ENCODE peak calls at places on chromosomes 11 and 22, in six cellular contexts. M is transverse colon; R is cardiac muscle cell; C is heart right ventricle; P is CD8-positive, alpha-beta T cell; F is GM06990. X is an unnamed sample. For H3K27me3, the result is how much of the 10 kb centered on the place peaks cover.

GRCh38 chr11:33557201-33557600 is 143.4 kb downstream of the C11orf91 start:
- DNase-seq in M (no peak), R (no peak), C (no peak), P (no peak), F (no peak), X (peak)

GRCh38 chr22:20146777-20147176 is 4.1 kb downstream of the CCDC188 start:
- DNase-seq in M (no peak), R (no peak), C (no peak), P (no peak), F (no peak), X (no peak)

GRCh38 chr11:132353255-132353654 is 982.8 kb downstream of the NTM start:
- DNase-seq in M (no peak), R (no peak), C (no peak), P (no peak), F (no peak), X (no peak)

GRCh38 chr22:35116817-35117216 is 50.9 kb downstream of the ISX start:
- DNase-seq in M (peak), R (no peak), C (no peak), P (no peak), F (no peak), X (no peak)

GRCh38 chr22:29312218-29313125 is 3.0 kb downstream of the RASL10A start:
- DNase-seq in M (no peak), R (no peak), C (no peak), P (no peak), F (no peak), X (no peak)

GRCh38 chr11:69131644-69132300 is 24.0 kb upstream of the SMIM38 start:
- DNase-seq in M (peak), R (peak), C (peak), P (no peak), F (no peak), X (peak)

GRCh38 chr22:19701420-19702145 is 12.7 kb upstream of the SEPTIN5 start:
- DNase-seq in M (no peak), R (no peak), C (no peak), P (no peak), F (no peak), X (no peak)

GRCh38 chr11:24496371-24496727 is 504 bp upstream of the LUZP2 start:
- DNase-seq in M (no peak), R (no peak), C (no peak), P (no peak), F (no peak), X (no peak)

GRCh38 chr22:20324139-20324516 is 4.3 kb upstream of the DGCR6L start:
- DNase-seq in M (no peak), R (no peak), C (no peak), P (peak), F (no peak), X (no peak)

GRCh38 chr11:128513915-128514681 is 73.3 kb downstream of the ETS1 start:
- DNase-seq in M (no peak), R (no peak), C (no peak), P (no peak), F (no peak), X (no peak)

GRCh38 chr11:37006563-37006962 is 408.5 kb upstream of the RAG2 start:
- DNase-seq in M (no peak), R (no peak), C (no peak), P (no peak), F (no peak), X (no peak)

GRCh38 chr11:69940246-69940610 is 121.0 kb upstream of the FGF3 start:
- DNase-seq in M (no peak), R (no peak), C (no peak), P (no peak), F (no peak), X (no peak)

GRCh38 chr11:65880844-65881421 is 1.3 kb downstream of the CTSW start:
- DNase-seq in M (no peak), R (no peak), C (no peak), P (peak), F (no peak), X (no peak)

GRCh38 chr11:45339754-45340519 is 53.8 kb upstream of the SYT13 start:
- DNase-seq in M (peak), R (peak), C (peak), P (peak), F (peak), X (peak)

GRCh38 chr11:45343988-45344387 is 57.8 kb upstream of the SYT13 start:
- DNase-seq in M (no peak), R (peak), C (no peak), P (no peak), F (no peak), X (no peak)

GRCh38 chr11:45336136-45336535 is 50.0 kb upstream of the SYT13 start:
- DNase-seq in M (no peak), R (no peak), C (no peak), P (no peak), F (no peak), X (no peak)

GRCh38 chr11:45337583-45338360 is 51.6 kb upstream of the SYT13 start:
- DNase-seq in M (no peak), R (no peak), C (no peak), P (no peak), F (no peak), X (no peak)

DNA sequence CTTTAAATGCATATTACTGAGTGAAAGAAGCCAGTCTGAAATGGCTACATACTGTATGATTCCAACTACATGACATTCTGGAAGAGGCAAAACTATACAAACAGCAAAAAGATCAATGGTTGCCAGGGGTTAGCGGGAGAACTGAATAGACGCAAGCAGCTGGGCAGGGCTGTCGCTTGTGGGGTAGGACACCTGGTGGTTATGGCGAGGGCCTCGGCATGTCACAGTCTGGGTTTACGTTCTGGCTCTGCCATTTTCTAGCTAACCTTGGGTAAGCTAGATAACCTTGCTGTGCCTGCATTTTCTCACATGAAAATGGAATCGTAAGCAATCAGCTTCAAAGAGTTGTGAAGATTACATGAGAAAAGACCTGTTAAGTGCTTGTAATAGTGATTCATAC is 55.2 kb upstream of the SYT13 start:
- DNase-seq in M (no peak), R (no peak), C (no peak), P (no peak), F (no peak), X (no peak)
- TF ChIP-seq CTCF in M (no peak), R (no peak), C (no peak), P (no peak), F (no peak), X (no peak)

DNA sequence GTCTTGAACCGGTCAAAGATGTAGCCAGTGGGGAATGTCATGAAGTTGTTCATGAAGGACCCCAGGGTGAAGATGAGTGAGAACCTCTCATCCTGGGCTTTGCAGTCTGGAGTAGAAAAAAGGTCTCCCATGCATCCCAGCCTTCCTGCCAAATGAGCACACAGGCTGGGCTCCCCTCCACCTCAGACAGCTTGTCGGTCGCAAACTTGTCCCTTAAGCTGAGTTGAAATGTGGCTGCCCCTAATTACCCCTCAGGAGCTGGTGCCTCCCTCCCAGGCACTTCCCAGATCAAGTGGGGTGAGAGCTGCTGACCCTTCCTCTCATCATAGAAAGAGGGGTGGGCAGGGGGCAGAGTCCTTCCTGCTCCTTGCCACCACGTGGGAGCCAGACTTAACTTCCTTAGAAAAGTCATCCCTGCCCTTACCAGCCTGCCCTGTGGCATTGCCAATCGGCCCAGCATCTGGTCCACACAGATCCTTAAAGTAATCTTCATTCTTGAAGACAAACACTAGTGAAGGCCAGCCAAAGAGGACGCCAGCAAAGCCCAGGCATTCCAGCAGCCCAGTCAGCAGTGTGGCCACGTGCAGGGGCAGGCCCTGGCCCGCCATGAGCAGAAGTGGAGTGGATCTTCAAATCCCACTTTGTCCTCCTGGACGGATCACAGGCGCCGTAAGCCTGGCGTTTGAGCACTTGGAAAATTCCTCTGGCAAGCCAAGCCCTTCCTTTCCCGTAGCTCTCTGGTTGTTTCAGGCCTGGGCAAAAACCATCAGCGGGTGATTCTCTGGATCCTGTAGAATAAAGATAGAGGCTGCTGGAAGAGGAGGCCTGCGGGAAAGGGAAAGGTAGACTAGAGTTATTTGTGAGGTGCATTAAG is 1.1 kb downstream of the SLC43A3 start:
- DNase-seq in M (peak), R (no peak), C (peak), P (no peak), F (peak), X (no peak)
- H3K4me3 ChIP-seq in M (peak), R (no peak), C (no peak), P (peak), F (peak), X (peak)

GRCh38 chr11:118111019-118111743 is 24.4 kb upstream of the SMIM35 start:
- DNase-seq in M (peak), R (no peak), C (no peak), P (no peak), F (no peak), X (no peak)
- H3K27me3 ChIP-seq in M (under half), R (under half), C (under half), P (under half), F (under half), X (under half)

DNA sequence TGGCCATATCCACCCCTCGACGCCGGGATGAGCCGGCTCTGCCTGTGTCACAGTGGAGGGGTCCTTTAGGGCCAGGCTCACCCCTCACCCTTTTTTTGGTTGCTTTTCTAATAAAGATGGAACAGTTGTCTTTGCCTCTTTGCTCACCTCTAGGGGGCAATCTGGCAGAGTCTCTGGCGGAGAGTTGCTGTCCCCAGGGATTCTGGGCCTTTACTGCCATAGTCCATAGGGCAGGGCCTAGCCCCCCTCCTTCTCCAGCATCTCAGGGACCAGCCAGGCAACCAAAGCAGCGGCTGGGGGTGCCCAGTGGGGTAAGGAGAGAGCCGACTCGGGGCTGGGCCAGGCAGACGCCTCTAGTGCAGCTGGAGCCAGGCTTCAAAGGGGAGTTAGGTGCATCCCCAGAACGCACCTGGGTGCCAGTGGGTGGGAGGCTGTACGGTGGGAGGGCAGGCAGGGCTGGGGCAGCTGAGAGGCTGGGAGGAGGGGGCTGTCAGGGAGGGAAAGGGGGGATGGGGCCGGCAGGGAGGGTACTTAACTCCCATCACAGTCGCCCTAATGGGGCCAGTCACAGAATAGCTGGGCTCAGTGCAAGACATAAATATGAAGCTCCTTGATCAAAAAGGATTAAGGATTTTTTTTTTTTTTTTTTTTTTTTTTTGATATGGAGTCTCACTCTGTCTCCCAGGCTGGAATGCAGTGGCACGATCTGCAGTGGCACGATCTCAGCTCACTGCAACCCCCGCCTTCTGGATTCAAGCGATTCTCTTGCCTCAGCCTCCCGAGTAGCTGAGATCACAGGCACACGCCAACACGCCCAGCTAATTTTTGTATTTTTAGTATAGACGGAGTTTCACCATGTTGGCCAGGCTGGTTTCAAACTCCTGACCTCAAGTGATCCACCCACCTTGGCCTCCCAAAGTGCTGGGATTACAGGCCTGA is 2.5 kb upstream of the SUSD2 start:
- DNase-seq in M (no peak), R (no peak), C (no peak), P (peak), F (no peak), X (no peak)
- TF ChIP-seq CTCF in M (peak), R (peak), C (no peak), P (no peak), F (peak), X (peak)

DNA sequence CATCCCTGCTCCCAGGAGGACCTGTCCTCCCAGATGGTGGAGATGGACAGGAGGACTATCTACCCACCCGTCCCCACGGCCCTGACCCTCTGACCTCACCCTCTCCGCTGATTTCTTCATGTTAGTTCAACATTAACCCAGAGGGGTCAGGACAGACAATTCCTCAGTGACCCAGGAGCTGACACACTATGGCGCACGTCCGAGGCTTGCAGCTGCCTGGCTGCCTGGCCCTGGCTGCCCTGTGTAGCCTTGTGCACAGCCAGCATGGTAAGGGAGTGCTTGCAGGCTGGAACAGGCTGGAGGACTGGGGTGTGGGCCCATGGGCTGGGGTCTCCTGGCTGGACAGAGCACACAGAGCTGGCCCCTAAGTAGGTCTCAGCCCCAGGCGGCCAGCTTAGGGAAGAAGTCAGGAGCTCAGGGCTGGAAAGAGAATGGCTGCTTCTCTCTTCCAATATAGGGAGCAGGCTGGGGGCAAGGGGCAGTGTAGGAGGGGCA is at the start of gene F2:
- DNase-seq in M (no peak), R (no peak), C (no peak), P (no peak), F (no peak), X (no peak)
- H3K4me3 ChIP-seq in M (no peak), R (no peak), C (no peak), P (no peak), F (no peak), X (no peak)

DNA sequence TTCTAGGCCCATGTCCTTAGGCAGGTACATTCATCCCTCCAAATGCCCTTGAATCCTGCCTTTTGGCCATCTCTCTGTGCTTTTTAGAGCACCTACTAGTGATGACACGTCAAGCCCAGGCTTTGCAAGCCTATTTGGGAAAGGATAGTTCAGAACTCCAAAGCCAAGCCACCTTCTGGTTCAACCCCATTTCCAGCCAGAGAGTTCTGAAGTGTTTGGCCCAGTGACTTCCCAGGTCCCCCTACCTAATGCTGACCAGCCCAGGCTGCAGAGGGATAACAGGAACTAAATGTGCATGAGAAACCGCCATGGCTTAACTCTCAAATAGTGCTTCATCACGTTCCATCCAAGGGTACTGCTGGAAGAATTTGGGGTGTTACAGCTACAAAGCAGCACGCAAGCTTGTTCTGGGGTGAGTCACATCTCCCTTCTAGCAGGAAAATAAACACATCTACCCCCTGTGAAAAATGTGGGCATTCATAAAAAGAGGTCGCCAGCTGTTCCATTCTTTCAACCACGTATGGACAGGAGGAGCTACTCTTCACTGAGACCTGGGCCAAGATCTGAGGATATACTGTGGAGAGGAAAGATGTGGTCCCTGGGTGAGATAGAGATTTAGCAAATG is 2.0 kb upstream of the FXYD6 start:
- DNase-seq in M (no peak), R (no peak), C (no peak), P (no peak), F (no peak), X (no peak)
- H3K27me3 ChIP-seq in M (half or more), R (under half), C (under half), P (under half), F (under half), X (under half)

GRCh38 chr11:93251922-93252321 is 54.1 kb upstream of the SLC36A4 start:
- DNase-seq in M (no peak), R (no peak), C (no peak), P (no peak), F (no peak), X (no peak)

GRCh38 chr11:93253111-93253510 is 55.3 kb upstream of the SLC36A4 start:
- DNase-seq in M (no peak), R (no peak), C (no peak), P (no peak), F (no peak), X (no peak)

GRCh38 chr11:93249437-93250210 is 51.8 kb upstream of the SLC36A4 start:
- DNase-seq in M (no peak), R (no peak), C (no peak), P (no peak), F (no peak), X (no peak)

GRCh38 chr11:93244018-93244417 is 46.2 kb upstream of the SLC36A4 start:
- DNase-seq in M (no peak), R (no peak), C (no peak), P (no peak), F (no peak), X (no peak)

GRCh38 chr11:93248602-93249001 is 50.8 kb upstream of the SLC36A4 start:
- DNase-seq in M (no peak), R (no peak), C (no peak), P (no peak), F (no peak), X (no peak)
- TF ChIP-seq CTCF in M (peak), R (peak), C (no peak), P (no peak), F (peak), X (peak)

GRCh38 chr22:33838644-33839043 is 81.6 kb downstream of the LARGE1 start:
- DNase-seq in M (no peak), R (no peak), C (no peak), P (no peak), F (no peak), X (no peak)

GRCh38 chr22:33841281-33842005 is 78.8 kb downstream of the LARGE1 start:
- DNase-seq in M (no peak), R (no peak), C (no peak), P (no peak), F (no peak), X (no peak)

GRCh38 chr22:33844273-33844672 is 76.0 kb downstream of the LARGE1 start:
- DNase-seq in M (no peak), R (peak), C (no peak), P (no peak), F (no peak), X (no peak)

GRCh38 chr22:33842006-33842354 is 78.3 kb downstream of the LARGE1 start:
- DNase-seq in M (no peak), R (no peak), C (no peak), P (no peak), F (peak), X (no peak)

GRCh38 chr22:33842421-33843094 is 77.7 kb downstream of the LARGE1 start:
- DNase-seq in M (peak), R (peak), C (no peak), P (no peak), F (no peak), X (no peak)
- H3K4me3 ChIP-seq in M (no peak), R (no peak), C (no peak), P (no peak), F (no peak), X (no peak)

GRCh38 chr22:37807410-37808293 is at the start of gene GCAT:
- DNase-seq in M (peak), R (peak), C (peak), P (peak), F (peak), X (peak)
- H3K27me3 ChIP-seq in M (under half), R (under half), C (under half), P (under half), F (under half), X (under half)

GRCh38 chr11:100445231-100445735 is 241.8 kb upstream of the ARHGAP42 start:
- DNase-seq in M (no peak), R (peak), C (peak), P (no peak), F (no peak), X (peak)
- TF ChIP-seq CTCF in M (no peak), R (no peak), C (peak), P (no peak), F (no peak), X (no peak)

X was measured in brain microvascular endothelial cell.